ENCODE peak calls at places on chromosomes 16 and 17, in four cellular contexts. One of them, this sample, is unnamed.

GRCh38 chr16:5042574-5043171 is 8.9 kb upstream of the NAGPA start:
- DNase-seq in GM20000: no peak
- DNase-seq in IMR-90: peak; percentile 60
- DNase-seq in AG09319: no peak
- DNase-seq in this sample: no peak

GRCh38 chr16:74999683-75000480 is 1.1 kb downstream of the ZNRF1 start:
- DNase-seq in IMR-90: no peak
- DNase-seq in AG09319: no peak
- DNase-seq in GM20000: peak; percentile 53
- DNase-seq in this sample: peak; percentile 64

GRCh38 chr16:46620265-46621005 is 744 bp downstream of the SHCBP1 start:
- DNase-seq in AG09319: no peak
- DNase-seq in IMR-90: no peak
- DNase-seq in GM20000: no peak
- DNase-seq in this sample: peak; percentile 56

GRCh38 chr17:53543363-53543927 is 279.3 kb upstream of the KIF2B start:
- DNase-seq in AG09319: no peak
- DNase-seq in IMR-90: no peak
- DNase-seq in GM20000: no peak
- DNase-seq in this sample: no peak

GRCh38 chr17:67326440-67326839 is 39.9 kb downstream of the PSMD12 start:
- DNase-seq in IMR-90: no peak
- DNase-seq in GM20000: no peak
- DNase-seq in AG09319: no peak
- DNase-seq in this sample: no peak

GRCh38 chr17:57557793-57558681 is 187.1 kb downstream of the CCDC182 start:
- DNase-seq in AG09319: no peak
- DNase-seq in IMR-90: peak; percentile 66
- DNase-seq in GM20000: no peak
- DNase-seq in this sample: no peak

GRCh38 chr17:78435330-78436005 is 57.0 kb downstream of the PGS1 start:
- DNase-seq in IMR-90: no peak
- DNase-seq in AG09319: no peak
- DNase-seq in GM20000: no peak
- DNase-seq in this sample: no peak

GRCh38 chr17:63544467-63545301 is 5.6 kb upstream of the DCAF7 start:
- DNase-seq in AG09319: no peak
- DNase-seq in IMR-90: no peak
- DNase-seq in GM20000: no peak
- DNase-seq in this sample: no peak

GRCh38 chr17:68711858-68712257 is 110.7 kb upstream of the FAM20A start:
- DNase-seq in AG09319: peak; percentile 66
- DNase-seq in GM20000: no peak
- DNase-seq in IMR-90: peak; percentile 3
- DNase-seq in this sample: no peak

GRCh38 chr17:72173475-72174116 is 52.8 kb downstream of the SOX9 start:
- DNase-seq in AG09319: no peak
- DNase-seq in IMR-90: peak; percentile 31
- DNase-seq in GM20000: no peak
- DNase-seq in this sample: no peak

GRCh38 chr17:67223924-67224323 is 21.1 kb downstream of the HELZ start:
- DNase-seq in GM20000: no peak
- DNase-seq in IMR-90: no peak
- DNase-seq in AG09319: no peak
- DNase-seq in this sample: no peak

GRCh38 chr16:23423496-23424049 is 29.4 kb downstream of the COG7 start:
- DNase-seq in GM20000: no peak
- DNase-seq in AG09319: peak; percentile 95
- DNase-seq in IMR-90: peak; percentile 99
- DNase-seq in this sample: no peak

GRCh38 chr17:66386789-66387351 is 84.5 kb downstream of the PRKCA start:
- DNase-seq in GM20000: no peak
- DNase-seq in AG09319: no peak
- DNase-seq in IMR-90: no peak
- DNase-seq in this sample: no peak

GRCh38 chr16:50373780-50374179 is 5.0 kb upstream of the BRD7 start:
- DNase-seq in GM20000: no peak
- DNase-seq in IMR-90: no peak
- DNase-seq in AG09319: no peak
- DNase-seq in this sample: no peak
- TF ChIP-seq CTCF in GM20000: no peak
- TF ChIP-seq CTCF in IMR-90: no peak
- TF ChIP-seq CTCF in AG09319: no peak
- TF ChIP-seq CTCF in this sample: no peak

GRCh38 chr17:49515196-49515770 is 20.2 kb downstream of the NGFR start:
- DNase-seq in AG09319: peak; percentile 97
- DNase-seq in GM20000: peak; percentile 92
- DNase-seq in IMR-90: peak; percentile 93
- DNase-seq in this sample: peak; percentile 90

GRCh38 chr17:49513616-49514373 is 18.7 kb downstream of the NGFR start:
- DNase-seq in IMR-90: no peak
- DNase-seq in AG09319: no peak
- DNase-seq in GM20000: no peak
- DNase-seq in this sample: no peak

GRCh38 chr17:49513044-49513395 is 17.9 kb downstream of the NGFR start:
- DNase-seq in IMR-90: no peak
- DNase-seq in GM20000: no peak
- DNase-seq in AG09319: no peak
- DNase-seq in this sample: no peak

GRCh38 chr17:49516190-49516589 is 21.1 kb downstream of the NGFR start:
- DNase-seq in GM20000: peak; percentile 30
- DNase-seq in IMR-90: no peak
- DNase-seq in AG09319: no peak
- DNase-seq in this sample: no peak

DNA sequence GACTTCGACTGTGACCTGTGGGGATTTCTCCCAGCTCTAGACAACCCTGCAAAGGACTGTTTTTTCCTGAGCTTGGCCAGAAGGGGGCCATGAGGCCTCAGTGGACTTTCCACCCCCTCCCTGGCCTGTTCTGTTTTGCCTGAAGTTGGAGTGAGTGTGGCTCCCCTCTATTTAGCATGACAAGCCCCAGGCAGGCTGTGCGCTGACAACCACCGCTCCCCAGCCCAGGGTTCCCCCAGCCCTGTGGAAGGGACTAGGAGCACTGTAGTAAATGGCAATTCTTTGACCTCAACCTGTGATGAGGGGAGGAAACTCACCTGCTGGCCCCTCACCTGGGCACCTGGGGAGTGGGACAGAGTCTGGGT is 19.3 kb downstream of the NGFR start:
- DNase-seq in IMR-90: no peak
- DNase-seq in AG09319: no peak
- DNase-seq in GM20000: no peak
- DNase-seq in this sample: no peak
- TF ChIP-seq CTCF in IMR-90: peak; percentile 16
- TF ChIP-seq CTCF in AG09319: peak; percentile 35
- TF ChIP-seq CTCF in GM20000: no peak
- TF ChIP-seq CTCF in this sample: no peak

GRCh38 chr16:72711823-72712222 is 336.1 kb downstream of the ZFHX3 start:
- DNase-seq in AG09319: no peak
- DNase-seq in GM20000: no peak
- DNase-seq in IMR-90: no peak
- DNase-seq in this sample: no peak
- TF ChIP-seq CTCF in AG09319: no peak
- TF ChIP-seq CTCF in GM20000: no peak
- TF ChIP-seq CTCF in IMR-90: no peak
- TF ChIP-seq CTCF in this sample: no peak

DNA sequence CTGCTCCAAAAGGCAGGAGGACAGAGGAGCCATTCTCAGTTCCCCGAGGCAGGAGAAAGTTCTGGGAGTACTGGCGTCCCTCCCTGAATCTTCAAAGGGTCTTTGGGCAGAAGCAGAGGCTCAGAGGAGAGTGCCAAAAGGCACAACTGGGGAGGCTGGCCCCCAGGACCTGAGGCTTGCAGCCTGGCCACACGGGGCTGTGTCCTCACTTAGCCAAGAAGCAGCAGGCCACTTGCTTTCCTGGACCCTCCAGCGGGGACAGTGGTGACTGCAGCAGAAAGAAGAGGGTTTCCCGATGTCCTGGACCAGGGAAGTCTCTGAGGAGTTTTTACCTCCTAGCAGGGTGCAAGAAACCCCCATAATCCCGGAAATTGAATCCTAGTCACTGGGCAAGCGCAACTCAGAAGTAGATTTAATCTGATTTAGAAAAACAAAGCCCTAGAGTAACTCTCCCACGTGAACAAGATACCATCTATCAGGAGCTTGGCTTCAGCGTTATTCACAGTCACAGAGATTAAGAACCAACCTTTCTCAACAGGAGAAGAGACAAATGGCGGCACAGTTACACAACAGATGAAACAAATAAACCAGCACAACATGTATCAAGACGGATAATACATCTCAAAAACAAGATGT is 25.5 kb upstream of the BCO1 start:
- DNase-seq in GM20000: no peak
- DNase-seq in IMR-90: no peak
- DNase-seq in AG09319: no peak
- DNase-seq in this sample: no peak
- TF ChIP-seq CTCF in GM20000: no peak
- TF ChIP-seq CTCF in IMR-90: no peak
- TF ChIP-seq CTCF in AG09319: no peak
- TF ChIP-seq CTCF in this sample: no peak

DNA sequence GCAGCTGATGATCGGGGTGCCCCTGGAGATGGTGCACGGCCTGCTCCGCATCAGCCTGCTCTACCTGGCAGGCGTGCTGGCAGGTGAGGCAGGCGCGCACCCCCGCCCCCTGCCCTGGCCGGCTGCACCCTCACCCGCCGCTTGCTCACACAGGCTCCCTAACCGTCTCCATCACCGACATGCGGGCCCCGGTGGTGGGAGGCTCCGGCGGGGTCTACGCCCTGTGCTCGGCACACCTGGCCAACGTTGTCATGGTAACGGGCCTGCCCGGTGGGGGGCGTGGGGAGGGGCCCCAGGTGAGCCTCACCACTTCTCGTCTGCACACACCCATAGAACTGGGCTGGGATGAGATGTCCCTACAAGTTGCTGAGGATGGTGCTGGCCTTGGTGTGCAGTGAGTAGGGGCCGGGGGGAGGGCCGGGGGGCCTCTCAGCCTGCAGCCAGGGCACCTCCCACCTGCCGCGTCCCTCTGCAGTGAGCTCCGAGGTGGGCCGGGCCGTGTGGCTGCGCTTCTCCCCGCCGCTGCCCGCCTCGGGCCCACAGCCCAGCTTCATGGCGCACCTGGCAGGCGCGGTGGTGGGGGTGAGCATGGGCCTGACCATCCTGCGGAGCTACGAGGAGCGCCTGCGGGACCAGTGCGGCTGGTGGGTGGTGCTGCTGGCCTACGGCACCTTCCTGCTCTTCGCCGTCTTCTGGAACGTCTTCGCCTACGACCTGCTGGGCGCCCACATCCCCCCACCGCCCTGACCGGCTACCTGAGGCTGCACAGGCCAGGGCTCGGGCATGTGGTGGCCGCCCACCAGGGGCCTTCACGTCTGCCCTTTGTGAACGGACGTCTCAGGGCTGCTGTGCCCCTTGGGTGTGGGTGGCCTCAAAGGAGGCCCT is 2.1 kb downstream of the RHBDL1 start:
- DNase-seq in GM20000: no peak
- DNase-seq in IMR-90: no peak
- DNase-seq in AG09319: no peak
- DNase-seq in this sample: no peak
- TF ChIP-seq CTCF in GM20000: no peak
- TF ChIP-seq CTCF in IMR-90: no peak
- TF ChIP-seq CTCF in AG09319: no peak
- TF ChIP-seq CTCF in this sample: no peak

DNA sequence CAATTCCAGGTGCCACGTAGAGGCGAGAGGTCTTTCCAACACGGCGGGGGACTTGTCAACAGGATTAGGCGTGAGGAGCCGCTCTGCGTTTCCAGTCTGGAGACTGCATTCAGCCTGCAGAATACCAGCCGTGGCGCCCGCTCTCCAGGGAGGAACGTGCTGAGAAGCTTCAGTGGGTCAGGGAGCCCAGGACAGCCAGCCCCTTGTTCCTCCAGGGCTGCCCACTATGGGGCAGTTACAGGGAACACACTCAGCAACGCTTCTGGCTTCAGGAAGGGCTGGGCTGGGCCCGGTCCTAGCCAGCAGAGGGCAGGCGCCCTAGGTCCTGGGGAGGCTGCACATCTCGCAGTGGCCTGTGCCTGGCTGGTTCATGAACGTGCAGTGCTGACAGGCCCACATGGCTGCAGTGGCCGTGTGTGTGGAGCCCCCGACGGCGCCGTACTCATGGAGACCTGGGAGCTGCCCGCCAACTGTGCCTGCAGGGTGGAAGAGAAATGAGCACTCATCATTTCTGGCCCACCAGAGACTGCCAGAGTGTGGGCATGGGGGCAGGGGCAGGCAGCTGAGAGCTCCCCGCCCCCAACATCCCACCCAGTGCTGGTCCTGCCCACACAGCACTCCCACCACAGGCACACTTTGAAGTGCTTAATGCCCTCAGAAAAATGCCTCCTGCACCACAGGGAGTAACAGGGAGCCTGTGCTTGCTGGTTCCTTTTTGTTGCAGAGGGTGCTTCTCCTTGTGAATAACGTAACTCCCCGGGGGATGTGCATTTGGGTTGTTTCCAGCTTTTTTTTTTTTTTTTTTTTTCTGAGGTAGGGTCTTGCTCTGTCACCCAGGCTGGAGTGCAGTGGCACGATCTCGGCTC is 7.0 kb upstream of the FAAP100 start:
- DNase-seq in IMR-90: no peak
- DNase-seq in AG09319: no peak
- DNase-seq in GM20000: no peak
- DNase-seq in this sample: no peak
- TF ChIP-seq CTCF in IMR-90: peak; percentile 9
- TF ChIP-seq CTCF in AG09319: no peak
- TF ChIP-seq CTCF in GM20000: no peak
- TF ChIP-seq CTCF in this sample: no peak

This sample was measured in GM13976.